ENCODE peak calls at places on chromosome 18, in five cellular contexts. Z, O, H, P and B are unnamed samples.

GRCh38 chr18:78494204-78494603 is 485.4 kb upstream of the SALL3 start:
- DNase-seq in Z (no peak), O (no peak), P (no peak), H (no peak), B (no peak)

GRCh38 chr18:67260841-67261240 is 255.7 kb downstream of the DSEL start:
- DNase-seq in O (no peak), Z (no peak), P (no peak), H (no peak), B (no peak)

GRCh38 chr18:55738483-55739114 is 150.6 kb upstream of the TCF4 start:
- DNase-seq in P (no peak), Z (no peak), H (no peak), O (no peak), B (no peak)

GRCh38 chr18:74382481-74382880 is 66.8 kb downstream of the C18orf63 start:
- DNase-seq in Z (no peak), P (no peak), H (no peak), O (no peak), B (no peak)

GRCh38 chr18:78407456-78407823 is 572.2 kb upstream of the SALL3 start:
- DNase-seq in P (no peak), Z (no peak), O (no peak), H (peak; percentile 76), B (no peak)

GRCh38 chr18:76503595-76503994 is 8.6 kb upstream of the ZNF516 start:
- DNase-seq in O (no peak), H (no peak), P (no peak), Z (no peak), B (no peak)

GRCh38 chr18:23136326-23137092 is 1.2 kb downstream of the CABLES1 start:
- DNase-seq in O (no peak), Z (peak; percentile 48), P (peak; percentile 41), H (no peak), B (no peak)

GRCh38 chr18:13375302-13376255 is 157.0 kb downstream of the LDLRAD4 start:
- DNase-seq in P (no peak), Z (peak; percentile 89), O (peak; percentile 68), H (no peak), B (no peak)